ENCODE peak calls at places on chromosomes 16 and 17, in five cellular contexts. H is transverse colon, Z is K562, D is tibial nerve, R is ovary. K is an unnamed sample.

GRCh38 chr17:11459780-11460426 is 138.4 kb upstream of the DNAH9 start:
- DNase-seq in H (no peak), Z (no peak), D (no peak), R (no peak), K (no peak)

GRCh38 chr17:2707721-2708584 is 3.6 kb downstream of the CLUH start:
- DNase-seq in H (peak; percentile 35), Z (peak; percentile 35), D (no peak), R (peak; percentile 66), K (peak; percentile 62)

GRCh38 chr17:31597646-31598387 is 206.3 kb downstream of the RAB11FIP4 start:
- DNase-seq in H (no peak), Z (no peak), D (no peak), R (no peak), K (no peak)

GRCh38 chr16:86953631-86954465 is 363.3 kb downstream of the C16orf95 start:
- DNase-seq in H (no peak), Z (no peak), D (no peak), R (no peak), K (no peak)

GRCh38 chr16:27427538-27427937 is 25.6 kb downstream of the IL21R start:
- DNase-seq in H (no peak), Z (no peak), D (no peak), R (no peak), K (no peak)

GRCh38 chr17:8742274-8742673 is 2.4 kb downstream of the CCDC42 start:
- DNase-seq in H (no peak), Z (no peak), D (no peak), R (no peak), K (no peak)

GRCh38 chr16:4213721-4214120 is 28.2 kb downstream of the SRL start:
- DNase-seq in H (peak; percentile 60), Z (no peak), D (no peak), R (no peak), K (no peak)

GRCh38 chr17:45096141-45096540 is 35.0 kb downstream of the NMT1 start:
- DNase-seq in H (no peak), Z (peak; percentile 40), D (no peak), R (no peak), K (no peak)

GRCh38 chr16:85451646-85452363 is 161.3 kb upstream of the GSE1 start:
- DNase-seq in H (no peak), Z (no peak), D (no peak), R (no peak), K (no peak)

GRCh38 chr17:73616120-73616872 is 27.9 kb downstream of the SDK2 start:
- DNase-seq in H (no peak), Z (no peak), D (no peak), R (no peak), K (no peak)

GRCh38 chr17:41773731-41774193 is 12.7 kb downstream of the JUP start:
- DNase-seq in H (peak; percentile 23), Z (no peak), D (no peak), R (no peak), K (no peak)

GRCh38 chr17:41457656-41458055 is 9.5 kb downstream of the KRT32 start:
- DNase-seq in H (no peak), Z (no peak), D (no peak), R (no peak), K (no peak)

GRCh38 chr17:74467221-74467951 is 952 bp downstream of the CD300A start:
- DNase-seq in H (peak; percentile 53), Z (no peak), D (no peak), R (no peak), K (peak; percentile 50)

GRCh38 chr17:13338421-13338820 is 263.3 kb downstream of the HS3ST3A1 start:
- DNase-seq in H (no peak), Z (no peak), D (no peak), R (no peak), K (no peak)

GRCh38 chr16:379183-379960 is 2.4 kb downstream of the PGAP6 start:
- DNase-seq in H (peak; percentile 84), Z (no peak), D (no peak), R (no peak), K (peak; percentile 95)
- TF ChIP-seq POLR2A in H (no peak), Z (no peak), D (no peak), R (no peak), K (no peak)

GRCh38 chr17:78357687-78358537 is 2.0 kb downstream of the SOCS3 start:
- DNase-seq in H (no peak), Z (no peak), D (no peak), R (no peak), K (no peak)
- TF ChIP-seq POLR2A in H (no peak), Z (no peak), D (no peak), R (no peak), K (no peak)

GRCh38 chr17:40287494-40288369 is at the start of gene CDC6:
- DNase-seq in H (peak; percentile 99), Z (peak; percentile 99), D (peak; percentile 96), R (peak; percentile 98), K (peak; percentile 97)
- TF ChIP-seq POLR2A in H (peak; percentile 42), Z (peak; percentile 99), D (peak; percentile 10), R (no peak), K (no peak)

DNA sequence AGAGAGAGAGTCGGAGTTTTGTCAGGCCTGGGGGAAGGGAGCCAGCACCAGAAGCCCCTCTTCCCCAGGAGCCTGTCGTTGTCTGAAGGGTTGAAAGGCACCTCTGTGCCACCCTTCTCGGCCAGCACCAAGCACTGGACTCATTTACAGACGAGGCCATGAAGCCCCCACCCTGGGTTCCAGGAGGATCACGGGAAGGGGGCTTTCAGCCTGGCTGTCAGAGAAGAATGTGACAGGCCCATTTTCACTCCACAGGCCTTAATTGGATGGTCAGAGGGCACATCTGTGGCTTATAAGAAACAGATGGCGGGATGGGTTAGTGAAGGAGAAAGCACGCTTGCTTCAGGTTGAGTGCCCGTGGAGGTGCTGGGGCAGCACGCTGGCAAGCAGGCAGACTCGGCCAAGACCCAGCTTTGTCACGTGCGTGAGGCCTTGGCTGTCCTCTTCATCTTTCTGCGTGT is 140.7 kb downstream of the CLEC16A start:
- DNase-seq in H (no peak), Z (no peak), D (no peak), R (no peak), K (no peak)
- TF ChIP-seq POLR2A in H (no peak), Z (no peak), D (no peak), R (no peak), K (no peak)

GRCh38 chr17:77372444-77373297 is 231.9 kb downstream of the SEC14L1 start:
- DNase-seq in H (peak; percentile 81), Z (peak; percentile 89), D (peak; percentile 73), R (peak; percentile 92), K (peak; percentile 80)

GRCh38 chr17:77373298-77374169 is 232.8 kb downstream of the SEC14L1 start:
- DNase-seq in H (peak; percentile 37), Z (peak; percentile 48), D (peak; percentile 52), R (peak; percentile 76), K (no peak)

GRCh38 chr17:77375108-77375507 is 234.3 kb downstream of the SEC14L1 start:
- DNase-seq in H (no peak), Z (no peak), D (no peak), R (peak; percentile 54), K (peak; percentile 86)

GRCh38 chr17:77375526-77375916 is 234.8 kb downstream of the SEC14L1 start:
- DNase-seq in H (no peak), Z (peak; percentile 58), D (no peak), R (no peak), K (no peak)

DNA sequence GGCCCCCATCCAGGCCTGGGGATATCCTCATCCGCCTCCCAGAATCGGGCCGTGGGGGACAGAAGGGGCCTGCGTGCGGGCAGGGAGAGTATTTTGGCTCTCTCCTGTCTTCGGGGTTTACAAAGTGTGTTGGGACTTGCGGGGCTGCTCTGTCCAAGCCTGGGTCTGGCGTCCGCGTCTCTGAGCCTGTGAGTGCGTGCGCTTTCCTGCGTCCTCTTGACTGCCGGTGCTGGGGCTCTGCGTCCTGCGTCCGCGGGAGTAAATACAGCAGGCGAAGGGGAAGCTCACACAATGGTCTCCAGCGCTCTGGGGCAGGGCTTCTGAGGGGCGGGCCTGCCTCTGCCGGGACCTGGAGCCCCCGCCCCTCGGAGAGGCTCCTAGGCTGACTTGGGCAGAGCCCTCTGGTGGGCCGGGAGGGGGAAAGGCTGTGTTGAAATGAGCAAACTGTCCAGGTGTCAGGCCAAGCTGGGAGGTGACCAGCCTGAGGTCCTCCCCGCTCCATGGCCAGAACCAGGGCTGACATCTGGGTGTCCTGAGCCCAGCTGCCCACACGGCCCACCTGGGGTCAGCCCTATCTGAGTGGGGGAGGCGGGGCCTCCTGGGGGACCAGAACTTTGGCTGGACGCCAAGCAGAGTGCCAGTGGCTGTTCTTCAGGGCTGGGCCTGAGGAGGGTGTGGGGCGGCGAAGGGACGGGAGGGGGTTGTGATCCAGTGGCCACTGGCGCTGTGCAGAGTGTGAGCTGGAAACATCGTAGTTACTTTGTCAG is 233.6 kb downstream of the SEC14L1 start:
- DNase-seq in H (peak; percentile 78), Z (peak; percentile 82), D (peak; percentile 69), R (peak; percentile 87), K (peak; percentile 88)
- TF ChIP-seq POLR2A in H (peak; percentile 80), Z (no peak), D (peak; percentile 38), R (peak; percentile 59), K (peak; percentile 42)

GRCh38 chr17:27294689-27295630 is 1.0 kb downstream of the WSB1 start:
- DNase-seq in H (peak; percentile 76), Z (peak; percentile 91), D (peak; percentile 81), R (no peak), K (no peak)
- TF ChIP-seq POLR2A in H (peak; percentile 82), Z (no peak), D (peak; percentile 81), R (peak; percentile 69), K (peak; percentile 82)

GRCh38 chr16:81786321-81786720 is 7.2 kb downstream of the PLCG2 start:
- DNase-seq in H (no peak), Z (no peak), D (no peak), R (no peak), K (no peak)
- TF ChIP-seq POLR2A in H (no peak), Z (no peak), D (no peak), R (no peak), K (no peak)

GRCh38 chr16:80932725-80933124 is 74.0 kb downstream of the CMC2 start:
- DNase-seq in H (peak; percentile 41), Z (no peak), D (peak; percentile 8), R (peak; percentile 65), K (no peak)

GRCh38 chr16:80931661-80931984 is 75.1 kb downstream of the CMC2 start:
- DNase-seq in H (no peak), Z (no peak), D (no peak), R (no peak), K (no peak)

GRCh38 chr16:80936410-80936809 is 70.3 kb downstream of the CMC2 start:
- DNase-seq in H (no peak), Z (no peak), D (no peak), R (no peak), K (no peak)

GRCh38 chr16:80935691-80936090 is 71.0 kb downstream of the CMC2 start:
- DNase-seq in H (no peak), Z (no peak), D (no peak), R (no peak), K (no peak)

DNA sequence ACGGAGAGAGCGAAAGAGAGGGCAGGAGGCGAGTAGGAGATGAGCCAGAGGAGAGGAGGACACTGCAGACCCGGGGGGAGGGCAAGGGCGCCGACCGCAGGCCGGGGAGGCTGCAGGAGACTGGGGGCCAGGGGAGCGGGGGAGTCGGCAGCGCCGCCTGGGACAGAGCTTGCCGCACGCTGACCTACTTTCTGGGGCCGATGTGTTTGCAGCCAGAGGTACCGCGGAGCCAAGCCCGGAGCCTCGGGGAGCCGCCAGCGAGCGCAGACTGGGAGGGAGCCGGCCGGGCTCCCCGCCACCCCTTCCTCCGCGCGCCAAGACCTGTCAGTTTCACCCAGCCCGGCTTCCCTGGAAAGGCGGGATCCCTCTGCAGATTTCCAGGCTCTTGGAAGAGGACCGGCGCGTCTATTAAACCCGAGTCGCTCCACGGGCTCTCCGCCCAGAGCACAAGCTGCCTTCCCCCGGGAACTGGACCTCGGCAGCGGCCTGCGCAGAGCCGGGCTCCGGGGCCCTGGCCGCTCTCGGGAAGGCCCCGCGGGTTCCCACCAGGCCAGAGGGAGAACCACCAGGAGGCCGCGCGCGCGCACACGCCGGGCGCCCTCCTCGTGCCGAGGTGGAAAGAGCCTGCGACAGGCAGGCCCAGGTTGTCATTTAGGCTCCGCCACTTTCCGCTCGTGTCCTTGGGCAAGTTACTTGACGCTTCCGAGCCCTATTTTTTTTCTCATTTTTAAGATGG is 74.5 kb downstream of the CMC2 start:
- DNase-seq in H (peak; percentile 41), Z (no peak), D (peak; percentile 9), R (peak; percentile 88), K (no peak)
- TF ChIP-seq POLR2A in H (no peak), Z (no peak), D (no peak), R (no peak), K (no peak)

K was measured in upper lobe of left lung.